ENCODE peak calls at places on chromosomes 4 and X, in nine cellular contexts. Q, R, T, U, D, N, C, O and G are unnamed samples.

GRCh38 chrX:20306668-20307067 is 40.0 kb upstream of the RPS6KA3 start:
- DNase-seq in D (no peak), T (no peak), Q (no peak), N (no peak), C (no peak), U (no peak), O (no peak), R (no peak), G (no peak)

GRCh38 chrX:16185725-16186136 is 18.4 kb downstream of the MAGEB17 start:
- DNase-seq in Q (no peak), O (no peak), T (no peak), R (peak), D (peak), C (no peak), N (peak), U (no peak), G (peak)

GRCh38 chr4:153232768-153233167 is 28.5 kb downstream of the TRIM2 start:
- DNase-seq in D (no peak), T (no peak), O (no peak), C (no peak), R (no peak), Q (no peak), U (no peak), N (no peak), G (no peak)

GRCh38 chrX:7904557-7904956 is 22.7 kb downstream of the PNPLA4 start:
- DNase-seq in N (no peak), C (no peak), U (no peak), D (no peak), O (peak), Q (no peak), R (no peak), T (no peak), G (no peak)

GRCh38 chr4:109588176-109588575 is 28.1 kb downstream of the MCUB start:
- DNase-seq in D (peak), O (peak), T (no peak), R (no peak), Q (peak), U (no peak), N (peak), C (no peak), G (no peak)

GRCh38 chrX:95718746-95719145 is 965.9 kb upstream of the DIAPH2 start:
- DNase-seq in Q (no peak), T (no peak), C (no peak), O (no peak), N (no peak), D (no peak), U (no peak), R (no peak), G (peak)

GRCh38 chr4:87567191-87567590 is 38.0 kb upstream of the SPARCL1 start:
- DNase-seq in O (no peak), C (no peak), R (no peak), Q (no peak), N (no peak), U (no peak), T (no peak), D (no peak), G (no peak)

GRCh38 chr4:87105101-87105852 is 115.1 kb downstream of the KLHL8 start:
- DNase-seq in D (no peak), R (no peak), Q (no peak), T (no peak), U (no peak), C (no peak), N (no peak), O (no peak), G (no peak)

GRCh38 chrX:155900765-155901164 is 19.6 kb downstream of the VAMP7 start:
- DNase-seq in U (no peak), R (no peak), D (no peak), Q (no peak), N (no peak), T (no peak), O (no peak), C (no peak), G (no peak)

GRCh38 chr4:10083861-10084641 is 32.5 kb downstream of the WDR1 start:
- DNase-seq in U (no peak), Q (no peak), T (no peak), D (no peak), N (peak), O (no peak), R (no peak), C (no peak), G (no peak)